ENCODE peak calls at places on chromosome 17, in four cellular contexts. U is stimulated activated CD8-positive, alpha-beta memory T cell treated with anti-CD3 and anti-CD28 coated beads, Interleukin-4, amount 100 ng/mL, for 24 hours; G is activated T-helper 1 cell treated with Interleukin-2 at 50 U/mL for 16 hours; N is ACHN. X is an unnamed sample.

GRCh38 chr17:79039171-79039570 is 15.2 kb downstream of the C1QTNF1 start:
- DNase-seq in U (no peak), G (no peak), N (no peak), X (no peak)

GRCh38 chr17:10603889-10604288 is 53.2 kb downstream of the MYH3 start:
- DNase-seq in U (no peak), G (no peak), N (no peak), X (no peak)

GRCh38 chr17:17999364-18000007 is 26.8 kb downstream of the DRC3 start:
- DNase-seq in U (no peak), G (no peak), N (no peak), X (no peak)

GRCh38 chr17:73933164-73933766 is 270.2 kb upstream of the RPL38 start:
- DNase-seq in U (no peak), G (no peak), N (no peak), X (no peak)

GRCh38 chr17:72121164-72122001 is 563 bp downstream of the SOX9 start:
- DNase-seq in U (no peak), G (no peak), N (peak; percentile 50), X (no peak)

GRCh38 chr17:2547176-2547575 is 35.5 kb upstream of the METTL16 start:
- DNase-seq in U (no peak), G (no peak), N (no peak), X (no peak)

GRCh38 chr17:72502111-72502939 is 381.5 kb downstream of the SOX9 start:
- DNase-seq in U (no peak), G (no peak), N (no peak), X (no peak)

GRCh38 chr17:74192950-74193781 is 10.3 kb upstream of the RPL38 start:
- DNase-seq in U (no peak), G (no peak), N (peak; percentile 39), X (no peak)

GRCh38 chr17:59067756-59068155 is 38.9 kb downstream of the TRIM37 start:
- DNase-seq in U (no peak), G (no peak), N (no peak), X (no peak)

GRCh38 chr17:63458478-63458877 is 12.4 kb upstream of the CYB561 start:
- DNase-seq in U (no peak), G (no peak), N (no peak), X (no peak)

GRCh38 chr17:80664217-80664780 is 119.7 kb downstream of the RPTOR start:
- DNase-seq in U (no peak), G (no peak), N (no peak), X (no peak)

GRCh38 chr17:42200702-42201101 is 6.4 kb upstream of the GHDC start:
- DNase-seq in U (no peak), G (no peak), N (no peak), X (no peak)

GRCh38 chr17:14143678-14144077 is 74.4 kb downstream of the COX10 start:
- DNase-seq in U (no peak), G (no peak), N (peak; percentile 16), X (no peak)

GRCh38 chr17:28544402-28545140 is 7.9 kb downstream of the UNC119 start:
- DNase-seq in U (no peak), G (no peak), N (no peak), X (no peak)

GRCh38 chr17:45409659-45410076 is 23.0 kb downstream of the ARHGAP27 start:
- DNase-seq in U (no peak), G (no peak), N (no peak), X (no peak)

GRCh38 chr17:60327122-60327869 is 64.6 kb downstream of the USP32 start:
- DNase-seq in U (no peak), G (no peak), N (no peak), X (no peak)

GRCh38 chr17:75566456-75567233 is 21.0 kb upstream of the MYO15B start:
- DNase-seq in U (no peak), G (no peak), N (no peak), X (no peak)

GRCh38 chr17:4645642-4646041 is 4.2 kb upstream of the ALOX15 start:
- DNase-seq in U (no peak), G (no peak), N (no peak), X (no peak)

GRCh38 chr17:30545024-30545423 is 67.8 kb downstream of the GOSR1 start:
- DNase-seq in U (no peak), G (no peak), N (no peak), X (no peak)

GRCh38 chr17:67212716-67213417 is 32.1 kb downstream of the HELZ start:
- DNase-seq in U (no peak), G (no peak), N (peak; percentile 37), X (no peak)

GRCh38 chr17:78528541-78528940 is 48.7 kb downstream of the DNAH17 start:
- DNase-seq in U (no peak), G (no peak), N (no peak), X (no peak)

GRCh38 chr17:9647014-9647413 is 1.7 kb downstream of the USP43 start:
- DNase-seq in U (no peak), G (no peak), N (no peak), X (no peak)

GRCh38 chr17:42850964-42851363 is at the start of gene AOC3:
- DNase-seq in U (no peak), G (no peak), N (no peak), X (no peak)

GRCh38 chr17:28258347-28258887 is 60.6 kb upstream of the TMEM97 start:
- DNase-seq in U (no peak), G (no peak), N (peak; percentile 78), X (no peak)

GRCh38 chr17:40526668-40527067 is 25.2 kb upstream of the TNS4 start:
- DNase-seq in U (no peak), G (no peak), N (no peak), X (no peak)

GRCh38 chr17:556431-556995 is 158.1 kb downstream of the VPS53 start:
- DNase-seq in U (no peak), G (no peak), N (no peak), X (no peak)

GRCh38 chr17:37358098-37358829 is 17.5 kb upstream of the C17orf78 start:
- DNase-seq in U (peak; percentile 25), G (no peak), N (peak; percentile 68), X (peak; percentile 2)

GRCh38 chr17:8766731-8767130 is 8.4 kb upstream of the SPDYE4 start:
- DNase-seq in U (no peak), G (no peak), N (no peak), X (no peak)

GRCh38 chr17:69898606-69899005 is 176.4 kb upstream of the KCNJ16 start:
- DNase-seq in U (no peak), G (no peak), N (no peak), X (no peak)

GRCh38 chr17:48541574-48542113 is 3.3 kb downstream of the HOXB2 start:
- DNase-seq in U (peak; percentile 7), G (no peak), N (peak; percentile 69), X (peak; percentile 16)

GRCh38 chr17:68587026-68587425 is 14.1 kb downstream of the FAM20A start:
- DNase-seq in U (no peak), G (no peak), N (no peak), X (no peak)

GRCh38 chr17:27800522-27800921 is at the start of gene NOS2:
- DNase-seq in U (no peak), G (no peak), N (no peak), X (no peak)

GRCh38 chr17:31794111-31794510 is 64.9 kb downstream of the COPRS start:
- DNase-seq in U (no peak), G (no peak), N (no peak), X (no peak)

GRCh38 chr17:70767102-70767701 is 597.9 kb downstream of the KCNJ2 start:
- DNase-seq in U (no peak), G (no peak), N (peak; percentile 49), X (no peak)

X was measured in effector memory CD4-positive, alpha-beta T cell.